ENCODE peak calls at places on chromosomes 12 and 14, in four cellular contexts. One of them, this sample, is unnamed.
A peak's percentile ranks its signal among the peaks of the same experiment; 100 is the strongest.

GRCh38 chr14:23147676-23148075 is 28.6 kb upstream of the CEBPE start:
- DNase-seq in activated CD4-positive, alpha-beta T cell treated with anti-CD3 and anti-CD28 coated beads, Interleukin-2, amount 50 U/mL, for 4 hours: no peak
- DNase-seq in T follicular helper cell: no peak
- DNase-seq in hypothalamus: no peak
- DNase-seq in this sample: peak; percentile 79

GRCh38 chr12:130246560-130246959 is 84.3 kb downstream of the FZD10 start:
- DNase-seq in activated CD4-positive, alpha-beta T cell treated with anti-CD3 and anti-CD28 coated beads, Interleukin-2, amount 50 U/mL, for 4 hours: no peak
- DNase-seq in T follicular helper cell: no peak
- DNase-seq in hypothalamus: no peak
- DNase-seq in this sample: no peak

GRCh38 chr14:90758959-90759358 is 57.3 kb downstream of the TTC7B start:
- DNase-seq in activated CD4-positive, alpha-beta T cell treated with anti-CD3 and anti-CD28 coated beads, Interleukin-2, amount 50 U/mL, for 4 hours: no peak
- DNase-seq in T follicular helper cell: no peak
- DNase-seq in hypothalamus: no peak
- DNase-seq in this sample: no peak

GRCh38 chr12:28869197-28869596 is 279.9 kb upstream of the FAR2 start:
- DNase-seq in activated CD4-positive, alpha-beta T cell treated with anti-CD3 and anti-CD28 coated beads, Interleukin-2, amount 50 U/mL, for 4 hours: no peak
- DNase-seq in T follicular helper cell: no peak
- DNase-seq in hypothalamus: no peak
- DNase-seq in this sample: no peak

GRCh38 chr14:23445773-23446172 is 10.3 kb upstream of the MYH7 start:
- DNase-seq in activated CD4-positive, alpha-beta T cell treated with anti-CD3 and anti-CD28 coated beads, Interleukin-2, amount 50 U/mL, for 4 hours: no peak
- DNase-seq in T follicular helper cell: no peak
- DNase-seq in hypothalamus: no peak
- DNase-seq in this sample: no peak

GRCh38 chr12:62744551-62744950 is 190.4 kb downstream of the PPM1H start:
- DNase-seq in activated CD4-positive, alpha-beta T cell treated with anti-CD3 and anti-CD28 coated beads, Interleukin-2, amount 50 U/mL, for 4 hours: no peak
- DNase-seq in T follicular helper cell: no peak
- DNase-seq in hypothalamus: no peak
- DNase-seq in this sample: no peak

GRCh38 chr14:52917732-52918131 is 33.1 kb downstream of the FERMT2 start:
- DNase-seq in activated CD4-positive, alpha-beta T cell treated with anti-CD3 and anti-CD28 coated beads, Interleukin-2, amount 50 U/mL, for 4 hours: no peak
- DNase-seq in T follicular helper cell: no peak
- DNase-seq in hypothalamus: no peak
- DNase-seq in this sample: no peak

GRCh38 chr14:96962337-96962736 is 165.2 kb downstream of the VRK1 start:
- DNase-seq in activated CD4-positive, alpha-beta T cell treated with anti-CD3 and anti-CD28 coated beads, Interleukin-2, amount 50 U/mL, for 4 hours: no peak
- DNase-seq in T follicular helper cell: no peak
- DNase-seq in hypothalamus: no peak
- DNase-seq in this sample: no peak

GRCh38 chr14:30551460-30551859 is 7.5 kb upstream of the G2E3 start:
- DNase-seq in activated CD4-positive, alpha-beta T cell treated with anti-CD3 and anti-CD28 coated beads, Interleukin-2, amount 50 U/mL, for 4 hours: no peak
- DNase-seq in T follicular helper cell: no peak
- DNase-seq in hypothalamus: no peak
- DNase-seq in this sample: no peak

GRCh38 chr12:74365178-74365964 is 172.3 kb upstream of the ATXN7L3B start:
- DNase-seq in activated CD4-positive, alpha-beta T cell treated with anti-CD3 and anti-CD28 coated beads, Interleukin-2, amount 50 U/mL, for 4 hours: no peak
- DNase-seq in T follicular helper cell: no peak
- DNase-seq in hypothalamus: no peak
- DNase-seq in this sample: no peak

GRCh38 chr12:105271364-105271763 is 35.4 kb upstream of the APPL2 start:
- DNase-seq in activated CD4-positive, alpha-beta T cell treated with anti-CD3 and anti-CD28 coated beads, Interleukin-2, amount 50 U/mL, for 4 hours: no peak
- DNase-seq in T follicular helper cell: no peak
- DNase-seq in hypothalamus: no peak
- DNase-seq in this sample: no peak

GRCh38 chr12:121036810-121037326 is 2.2 kb downstream of the OASL start:
- DNase-seq in activated CD4-positive, alpha-beta T cell treated with anti-CD3 and anti-CD28 coated beads, Interleukin-2, amount 50 U/mL, for 4 hours: peak; percentile 33
- DNase-seq in T follicular helper cell: no peak
- DNase-seq in hypothalamus: no peak
- DNase-seq in this sample: no peak

GRCh38 chr12:2495452-2496112 is 299.2 kb upstream of the FKBP4 start:
- DNase-seq in activated CD4-positive, alpha-beta T cell treated with anti-CD3 and anti-CD28 coated beads, Interleukin-2, amount 50 U/mL, for 4 hours: no peak
- DNase-seq in T follicular helper cell: no peak
- DNase-seq in hypothalamus: no peak
- DNase-seq in this sample: no peak

GRCh38 chr14:63290741-63291286 is 27.9 kb downstream of the GPHB5 start:
- DNase-seq in activated CD4-positive, alpha-beta T cell treated with anti-CD3 and anti-CD28 coated beads, Interleukin-2, amount 50 U/mL, for 4 hours: no peak
- DNase-seq in T follicular helper cell: no peak
- DNase-seq in hypothalamus: no peak
- DNase-seq in this sample: no peak

GRCh38 chr12:1613860-1614259 is 15.2 kb upstream of the WNT5B start:
- DNase-seq in activated CD4-positive, alpha-beta T cell treated with anti-CD3 and anti-CD28 coated beads, Interleukin-2, amount 50 U/mL, for 4 hours: no peak
- DNase-seq in T follicular helper cell: no peak
- DNase-seq in hypothalamus: no peak
- DNase-seq in this sample: no peak

This sample was measured in DMS 273 treated with DMSO at 0.1 percent for 48 hours.